ENCODE peak calls at places on chromosomes 13 and 19, in four cellular contexts. R is H1, S is heart right ventricle, M is left lung. F is an unnamed sample.

GRCh38 chr13:101612736-101613135 is 160.3 kb downstream of the ITGBL1 start:
- DNase-seq in R (no peak), M (no peak), S (no peak), F (peak; percentile 34)

GRCh38 chr19:7894612-7895309 is 6.5 kb downstream of the LRRC8E start:
- DNase-seq in R (no peak), S (no peak), M (peak; percentile 59), F (no peak)

GRCh38 chr13:32107474-32107873 is 75.9 kb downstream of the FRY start:
- DNase-seq in S (no peak), M (no peak), R (no peak), F (no peak)

GRCh38 chr13:113625965-113626661 is 31.9 kb downstream of the ATP4B start:
- DNase-seq in R (no peak), S (no peak), M (peak; percentile 13), F (no peak)

GRCh38 chr13:48783181-48783630 is 129.5 kb downstream of the CYSLTR2 start:
- DNase-seq in M (peak; percentile 83), S (peak; percentile 62), R (no peak), F (peak; percentile 99)

GRCh38 chr19:37963190-37963947 is 56.4 kb downstream of the SIPA1L3 start:
- DNase-seq in S (no peak), M (peak; percentile 41), R (no peak), F (peak; percentile 29)

GRCh38 chr13:82963466-82963865 is 918.8 kb downstream of the SLITRK1 start:
- DNase-seq in R (no peak), M (no peak), S (no peak), F (peak; percentile 9)

GRCh38 chr13:109199280-109199679 is 569.9 kb downstream of the MYO16 start:
- DNase-seq in M (no peak), R (no peak), S (no peak), F (no peak)

GRCh38 chr13:40470665-40471064 is 195.8 kb downstream of the FOXO1 start:
- DNase-seq in M (no peak), S (peak; percentile 45), R (no peak), F (no peak)

GRCh38 chr19:33134571-33135041 is 2.7 kb downstream of the WDR88 start:
- DNase-seq in S (no peak), R (peak; percentile 56), M (no peak), F (no peak)

GRCh38 chr13:99275093-99275469 is 16.9 kb upstream of the GPR18 start:
- DNase-seq in M (no peak), S (no peak), R (no peak), F (peak; percentile 69)

GRCh38 chr13:66915596-66916185 is 314.4 kb downstream of the PCDH9 start:
- DNase-seq in S (no peak), M (no peak), R (no peak), F (peak; percentile 33)

GRCh38 chr19:35509861-35510625 is 3.4 kb downstream of the DMKN start:
- DNase-seq in R (peak; percentile 98), M (peak; percentile 84), S (peak; percentile 68), F (no peak)

GRCh38 chr19:34308381-34309367 is 54.3 kb downstream of the GARRE1 start:
- DNase-seq in R (no peak), S (no peak), M (no peak), F (no peak)
- H3K27ac ChIP-seq in R (no peak overlapping the region), S (no peak overlapping the region), M (peak overlapping the region; percentile 30), F (no peak overlapping the region)

DNA sequence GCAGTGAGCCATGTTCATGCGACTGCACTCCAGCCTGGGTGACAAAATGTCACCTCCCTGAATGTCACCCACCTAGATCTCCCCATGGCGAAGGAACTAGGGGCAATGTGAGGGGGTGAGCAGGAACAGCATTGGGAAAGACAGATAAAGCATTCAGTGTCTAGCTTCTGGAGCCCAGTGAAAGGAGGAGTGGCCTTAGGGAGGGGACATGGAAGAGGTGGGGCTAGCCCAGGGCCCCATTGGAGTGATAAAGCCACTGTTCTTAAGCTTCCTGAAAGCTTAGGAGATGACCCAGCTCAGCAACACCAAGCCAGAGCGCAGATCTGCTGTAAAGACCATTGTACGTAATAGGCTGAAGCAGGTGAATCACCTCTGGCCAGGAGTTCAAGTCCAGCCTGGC is 13.0 kb upstream of the KCNN1 start:
- DNase-seq in S (no peak), M (no peak), R (no peak), F (no peak)
- H3K27me3 ChIP-seq in S (peaks cover 96% of the 10 kb centered on the region), M (peaks cover 54% of the 10 kb centered on the region), R (peaks cover 49% of the 10 kb centered on the region), F (peaks cover 68% of the 10 kb centered on the region)

GRCh38 chr13:36920612-36921185 is 661 bp upstream of the SMAD9 start:
- DNase-seq in S (no peak), R (no peak), M (no peak), F (no peak)

GRCh38 chr13:36919206-36919832 is 719 bp downstream of the SMAD9 start:
- DNase-seq in M (no peak), S (peak; percentile 29), R (peak; percentile 67), F (no peak)

GRCh38 chr13:36919833-36920611 is at the start of gene SMAD9:
- DNase-seq in R (peak; percentile 68), M (peak; percentile 67), S (peak; percentile 82), F (peak; percentile 48)

GRCh38 chr13:36924001-36924400 is 4.0 kb upstream of the SMAD9 start:
- DNase-seq in S (no peak), R (no peak), M (no peak), F (no peak)

GRCh38 chr13:36921902-36922301 is 1.9 kb upstream of the SMAD9 start:
- DNase-seq in R (no peak), M (no peak), S (no peak), F (no peak)
- H3K4me3 ChIP-seq in R (no peak overlapping the region), M (no peak overlapping the region), S (no peak overlapping the region), F (no peak overlapping the region)

GRCh38 chr13:69912576-69913074 is 195.0 kb upstream of the ATXN8OS start:
- DNase-seq in M (no peak), S (no peak), R (no peak), F (no peak)
- H3K27ac ChIP-seq in M (no peak overlapping the region), S (no peak overlapping the region), R (no peak overlapping the region), F (no peak overlapping the region)

GRCh38 chr19:41457241-41457640 is 14.3 kb downstream of the ERICH4 start:
- DNase-seq in M (no peak), S (no peak), R (no peak), F (no peak)
- H3K27me3 ChIP-seq in M (no peaks in the 10 kb centered on the region), S (peaks cover 16% of the 10 kb centered on the region), R (no peaks in the 10 kb centered on the region), F (no peaks in the 10 kb centered on the region)

F was measured in brain microvascular endothelial cell.